ENCODE peak calls at places on chromosomes 1 and 21, in six cellular contexts. R, M, C, P, Z and V are unnamed samples.

GRCh38 chr21:17688912-17689874 is 76.5 kb upstream of the BTG3 start:
- DNase-seq in M (peak; percentile 50), R (peak; percentile 74), P (peak; percentile 28), C (peak; percentile 1), Z (peak; percentile 13), V (peak; percentile 69)

GRCh38 chr1:174656409-174657059 is 208.8 kb downstream of the GPR52 start:
- DNase-seq in Z (no peak), C (no peak), P (no peak), M (no peak), R (no peak), V (no peak)

GRCh38 chr1:229629251-229629650 is 3.2 kb downstream of the URB2 start:
- DNase-seq in C (no peak), P (peak; percentile 70), R (no peak), M (no peak), Z (no peak), V (peak; percentile 63)

GRCh38 chr1:91871994-91872393 is 14.0 kb downstream of the TGFBR3 start:
- DNase-seq in C (peak; percentile 59), R (no peak), P (peak; percentile 21), M (no peak), Z (no peak), V (peak; percentile 21)

GRCh38 chr21:15514073-15514946 is 215.5 kb upstream of the USP25 start:
- DNase-seq in C (peak; percentile 8), R (peak; percentile 44), P (no peak), M (peak; percentile 35), Z (peak; percentile 41), V (no peak)

GRCh38 chr1:28199328-28200233 is 23.1 kb upstream of the PTAFR start:
- DNase-seq in M (peak; percentile 36), R (peak; percentile 73), P (no peak), Z (peak; percentile 38), C (no peak), V (no peak)

GRCh38 chr21:32307706-32308105 is 9.1 kb downstream of the MRAP start:
- DNase-seq in M (no peak), C (no peak), R (no peak), Z (no peak), P (peak; percentile 27), V (peak; percentile 6)

GRCh38 chr1:202007279-202007678 is 3.1 kb upstream of the ELF3 start:
- DNase-seq in P (no peak), R (no peak), M (no peak), Z (no peak), C (peak; percentile 44), V (no peak)

GRCh38 chr1:109447524-109447923 is 18.8 kb upstream of the SYPL2 start:
- DNase-seq in Z (no peak), C (no peak), R (no peak), M (no peak), P (no peak), V (no peak)

GRCh38 chr1:44798481-44799365 is 1.5 kb upstream of the PLK3 start:
- DNase-seq in M (no peak), C (no peak), Z (no peak), R (no peak), P (no peak), V (no peak)

GRCh38 chr1:116340506-116341240 is 32.4 kb upstream of the ATP1A1 start:
- DNase-seq in C (no peak), M (no peak), P (no peak), R (no peak), Z (no peak), V (no peak)

GRCh38 chr1:77202746-77203145 is 16.5 kb downstream of the PIGK start:
- DNase-seq in R (no peak), C (no peak), Z (no peak), M (no peak), P (no peak), V (no peak)

GRCh38 chr21:26842976-26843911 is 2.0 kb downstream of the ADAMTS1 start:
- DNase-seq in C (peak; percentile 48), Z (no peak), M (no peak), P (peak; percentile 96), R (peak; percentile 12), V (peak; percentile 98)